ENCODE peak calls at places on chromosomes 16 and 17, in five cellular contexts. I is Calu3, Z is adrenal gland, O is progenitor cell of endocrine pancreas, Y is nephron progenitor cell. R is an unnamed sample.

GRCh38 chr17:17155568-17155967 is 50.6 kb downstream of the PLD6 start:
- DNase-seq in I (no peak), Z (no peak), O (no peak), Y (no peak), R (no peak)

GRCh38 chr17:3609689-3610088 is 478 bp upstream of the TRPV1 start:
- DNase-seq in I (no peak), Z (no peak), O (no peak), Y (no peak), R (no peak)

GRCh38 chr16:2278956-2279800 is 11.3 kb upstream of the RNPS1 start:
- DNase-seq in I (no peak), Z (no peak), O (no peak), Y (no peak), R (no peak)

GRCh38 chr16:6690741-6691140 is 641.9 kb upstream of the RBFOX1 start:
- DNase-seq in I (no peak), Z (no peak), O (no peak), Y (no peak), R (no peak)

GRCh38 chr16:80253741-80254140 is 287.1 kb upstream of the DYNLRB2 start:
- DNase-seq in I (no peak), Z (no peak), O (no peak), Y (no peak), R (no peak)

GRCh38 chr16:80656731-80657150 is 115.9 kb downstream of the DYNLRB2 start:
- DNase-seq in I (no peak), Z (no peak), O (no peak), Y (no peak), R (no peak)

GRCh38 chr16:15782573-15783365 is 74.1 kb downstream of the MYH11 start:
- DNase-seq in I (no peak), Z (no peak), O (no peak), Y (no peak), R (no peak)

GRCh38 chr16:1449201-1449788 is 4.9 kb upstream of the CCDC154 start:
- DNase-seq in I (no peak), Z (no peak), O (no peak), Y (no peak), R (no peak)

GRCh38 chr17:45972531-45972930 is 26.5 kb upstream of the STH start:
- DNase-seq in I (no peak), Z (no peak), O (no peak), Y (no peak), R (no peak)

GRCh38 chr16:85436207-85436606 is 176.9 kb upstream of the GSE1 start:
- DNase-seq in I (no peak), Z (no peak), O (no peak), Y (no peak), R (no peak)

GRCh38 chr17:74671031-74671771 is 41.5 kb downstream of the CD300LF start:
- DNase-seq in I (peak; percentile 15), Z (peak; percentile 84), O (peak; percentile 95), Y (peak; percentile 99), R (peak; percentile 29)

GRCh38 chr16:75764154-75764768 is 38.0 kb upstream of the CPHXL start:
- DNase-seq in I (peak; percentile 64), Z (peak; percentile 81), O (peak; percentile 33), Y (peak; percentile 43), R (no peak)

GRCh38 chr17:66474810-66475497 is 172.5 kb downstream of the PRKCA start:
- DNase-seq in I (no peak), Z (no peak), O (no peak), Y (no peak), R (no peak)

GRCh38 chr17:13792314-13792713 is 190.6 kb upstream of the HS3ST3A1 start:
- DNase-seq in I (no peak), Z (no peak), O (no peak), Y (no peak), R (no peak)

GRCh38 chr16:65975049-65975708 is 391.3 kb upstream of the CDH5 start:
- DNase-seq in I (no peak), Z (peak; percentile 67), O (no peak), Y (no peak), R (no peak)

GRCh38 chr16:81480856-81481821 is 36.5 kb downstream of the CMIP start:
- DNase-seq in I (no peak), Z (peak; percentile 86), O (no peak), Y (no peak), R (peak; percentile 58)

GRCh38 chr17:76485569-76485968 is 15.7 kb downstream of the RHBDF2 start:
- DNase-seq in I (no peak), Z (peak; percentile 77), O (no peak), Y (no peak), R (no peak)

GRCh38 chr17:53628011-53628410 is 194.7 kb upstream of the KIF2B start:
- DNase-seq in I (no peak), Z (no peak), O (no peak), Y (no peak), R (no peak)

GRCh38 chr16:74666010-74666421 is 661 bp downstream of the RFWD3 start:
- DNase-seq in I (no peak), Z (no peak), O (no peak), Y (no peak), R (no peak)

GRCh38 chr16:30985401-30986128 is 558 bp downstream of the HSD3B7 start:
- DNase-seq in I (peak; percentile 91), Z (peak; percentile 75), O (peak; percentile 39), Y (no peak), R (no peak)

GRCh38 chr16:62644030-62644812 is 608.0 kb upstream of the CDH8 start:
- DNase-seq in I (no peak), Z (no peak), O (no peak), Y (no peak), R (no peak)

GRCh38 chr16:57146735-57147134 is 39.1 kb downstream of the PSME3IP1 start:
- DNase-seq in I (peak; percentile 43), Z (no peak), O (no peak), Y (no peak), R (no peak)

GRCh38 chr17:75832164-75832651 is 12.0 kb downstream of the UNC13D start:
- DNase-seq in I (no peak), Z (peak; percentile 84), O (no peak), Y (no peak), R (no peak)

GRCh38 chr17:78329263-78330059 is 30.4 kb downstream of the SOCS3 start:
- DNase-seq in I (peak; percentile 72), Z (no peak), O (no peak), Y (no peak), R (no peak)

GRCh38 chr17:48620497-48621139 is 5.5 kb upstream of the HOXB8 start:
- DNase-seq in I (no peak), Z (no peak), O (no peak), Y (no peak), R (no peak)

GRCh38 chr17:79832211-79833109 is 6.8 kb downstream of the CBX4 start:
- DNase-seq in I (peak; percentile 50), Z (no peak), O (no peak), Y (peak; percentile 75), R (no peak)

GRCh38 chr17:43556292-43556691 is 10.2 kb upstream of the ETV4 start:
- DNase-seq in I (peak; percentile 30), Z (peak; percentile 87), O (no peak), Y (peak; percentile 36), R (no peak)

GRCh38 chr17:64739316-64740058 is 77.4 kb upstream of the SMURF2 start:
- DNase-seq in I (no peak), Z (no peak), O (no peak), Y (no peak), R (no peak)

GRCh38 chr17:39704821-39705551 is 5.1 kb downstream of the ERBB2 start:
- DNase-seq in I (peak; percentile 99), Z (no peak), O (no peak), Y (no peak), R (no peak)
- TF ChIP-seq CTCF in I (no peak), Z (no peak), O (no peak), Y (no peak), R (no peak)

DNA sequence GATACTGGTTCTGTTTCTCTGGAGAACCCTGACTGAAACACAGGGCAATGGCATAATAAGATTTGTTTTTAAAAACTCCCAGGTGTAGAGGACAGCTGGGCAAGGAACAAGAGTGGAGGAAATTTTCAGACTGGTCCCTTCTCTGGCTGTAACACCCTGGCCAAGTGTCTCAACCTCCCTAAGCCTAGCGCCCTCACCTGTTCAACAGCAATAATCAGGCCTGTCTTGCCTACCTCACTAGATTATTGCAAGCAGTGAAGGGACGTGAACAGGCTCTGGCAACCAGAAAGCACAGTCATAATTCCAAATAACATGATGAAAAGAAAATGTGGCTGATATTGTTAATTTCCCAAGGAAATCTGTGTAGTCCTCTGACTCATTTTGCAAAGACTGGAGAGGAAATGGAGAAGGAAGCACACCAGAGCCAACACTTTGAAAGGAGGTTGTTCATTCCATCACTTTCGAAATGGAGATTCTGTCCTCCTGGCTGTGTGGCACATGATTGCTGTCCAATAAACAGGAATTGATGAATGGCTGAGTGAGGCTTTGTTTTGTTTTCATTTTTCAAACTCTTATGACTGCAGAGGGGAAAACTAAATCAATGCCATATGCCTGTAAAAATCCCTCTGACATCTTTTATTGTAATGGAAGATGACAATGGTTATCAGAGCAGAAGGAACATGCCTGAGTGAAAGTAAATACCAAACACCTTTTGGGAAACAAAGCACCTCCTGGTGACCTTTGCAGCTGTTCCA is 87.4 kb upstream of the HLF start:
- DNase-seq in I (no peak), Z (no peak), O (no peak), Y (no peak), R (no peak)
- TF ChIP-seq CTCF in I (no peak), Z (no peak), O (no peak), Y (no peak), R (no peak)

GRCh38 chr17:82062076-82062983 is 3.3 kb downstream of the DUS1L start:
- DNase-seq in I (no peak), Z (no peak), O (no peak), Y (no peak), R (no peak)
- TF ChIP-seq CTCF in I (no peak), Z (no peak), O (no peak), Y (no peak), R (no peak)

GRCh38 chr17:28974451-28974850 is 23.1 kb upstream of the PHF12 start:
- DNase-seq in I (no peak), Z (no peak), O (no peak), Y (no peak), R (no peak)

GRCh38 chr17:28978016-28978415 is 26.7 kb upstream of the PHF12 start:
- DNase-seq in I (no peak), Z (no peak), O (no peak), Y (no peak), R (no peak)

GRCh38 chr17:28973414-28973813 is 22.1 kb upstream of the PHF12 start:
- DNase-seq in I (no peak), Z (no peak), O (no peak), Y (no peak), R (no peak)

GRCh38 chr17:28975031-28975430 is 23.7 kb upstream of the PHF12 start:
- DNase-seq in I (no peak), Z (no peak), O (no peak), Y (no peak), R (no peak)

DNA sequence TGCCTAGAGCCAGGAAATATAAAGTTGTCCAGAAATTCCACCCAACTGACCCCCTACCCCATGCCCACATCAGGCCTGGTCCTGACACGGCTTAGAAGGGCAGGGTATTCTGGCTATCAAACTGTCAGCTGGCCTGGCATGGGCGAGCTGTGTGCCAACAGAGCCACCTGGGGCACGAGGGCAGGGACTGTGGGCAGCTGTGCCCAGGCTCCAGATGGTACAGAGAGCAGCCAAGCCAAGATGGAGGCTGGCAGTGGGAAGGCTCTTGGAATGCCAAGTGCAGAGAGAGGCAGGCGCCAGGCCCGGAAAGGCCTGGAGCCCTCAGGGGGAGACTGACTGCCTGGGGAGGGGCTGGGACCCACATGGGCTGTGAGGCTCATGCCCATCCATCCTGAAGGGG is 24.3 kb upstream of the PHF12 start:
- DNase-seq in I (no peak), Z (no peak), O (no peak), Y (no peak), R (no peak)
- TF ChIP-seq CTCF in I (no peak), Z (no peak), O (no peak), Y (no peak), R (no peak)

GRCh38 chr16:27639588-27640276 is 89.8 kb downstream of the KATNIP start:
- DNase-seq in I (peak; percentile 48), Z (peak; percentile 56), O (peak; percentile 15), Y (peak; percentile 46), R (no peak)
- TF ChIP-seq CTCF in I (peak; percentile 63), Z (peak; percentile 53), O (peak; percentile 68), Y (peak; percentile 60), R (no peak)